ENCODE peak calls at places on chromosome 11, in six cellular contexts. W, U, R, H, X and D are unnamed samples.

GRCh38 chr11:103923473-103923931 is 112.9 kb upstream of the DDI1 start:
- DNase-seq in X (no peak), R (no peak), H (peak), W (no peak), U (no peak), D (no peak)

GRCh38 chr11:116217006-116217405 is 555.8 kb downstream of the BUD13 start:
- DNase-seq in U (peak), R (no peak), W (no peak), H (peak), X (no peak), D (no peak)

GRCh38 chr11:65419773-65420481 is 2.7 kb upstream of the NEAT1 start:
- DNase-seq in W (peak), H (peak), R (peak), U (peak), X (peak), D (peak)

GRCh38 chr11:93921695-93922468 is 71.5 kb upstream of the VSTM5 start:
- DNase-seq in H (peak), W (peak), U (peak), X (no peak), R (peak), D (peak)

GRCh38 chr11:587978-588380 is 11.7 kb downstream of the PHRF1 start:
- DNase-seq in R (no peak), X (no peak), W (no peak), U (peak), H (no peak), D (peak)

GRCh38 chr11:115287266-115287665 is 216.9 kb downstream of the CADM1 start:
- DNase-seq in R (no peak), U (no peak), X (no peak), H (no peak), W (no peak), D (no peak)

GRCh38 chr11:101127699-101128570 is 1.7 kb downstream of the PGR start:
- DNase-seq in R (peak), U (no peak), H (no peak), X (peak), W (peak), D (no peak)

GRCh38 chr11:117703209-117703608 is 93.8 kb downstream of the DSCAML1 start:
- DNase-seq in R (no peak), X (no peak), W (no peak), H (no peak), U (no peak), D (no peak)

GRCh38 chr11:10655227-10655626 is 38.3 kb downstream of the IRAG1 start:
- DNase-seq in R (no peak), W (no peak), X (no peak), U (no peak), H (peak), D (no peak)

GRCh38 chr11:46537121-46537520 is 56.7 kb downstream of the AMBRA1 start:
- DNase-seq in H (no peak), X (no peak), W (no peak), R (no peak), U (peak), D (no peak)

DNA sequence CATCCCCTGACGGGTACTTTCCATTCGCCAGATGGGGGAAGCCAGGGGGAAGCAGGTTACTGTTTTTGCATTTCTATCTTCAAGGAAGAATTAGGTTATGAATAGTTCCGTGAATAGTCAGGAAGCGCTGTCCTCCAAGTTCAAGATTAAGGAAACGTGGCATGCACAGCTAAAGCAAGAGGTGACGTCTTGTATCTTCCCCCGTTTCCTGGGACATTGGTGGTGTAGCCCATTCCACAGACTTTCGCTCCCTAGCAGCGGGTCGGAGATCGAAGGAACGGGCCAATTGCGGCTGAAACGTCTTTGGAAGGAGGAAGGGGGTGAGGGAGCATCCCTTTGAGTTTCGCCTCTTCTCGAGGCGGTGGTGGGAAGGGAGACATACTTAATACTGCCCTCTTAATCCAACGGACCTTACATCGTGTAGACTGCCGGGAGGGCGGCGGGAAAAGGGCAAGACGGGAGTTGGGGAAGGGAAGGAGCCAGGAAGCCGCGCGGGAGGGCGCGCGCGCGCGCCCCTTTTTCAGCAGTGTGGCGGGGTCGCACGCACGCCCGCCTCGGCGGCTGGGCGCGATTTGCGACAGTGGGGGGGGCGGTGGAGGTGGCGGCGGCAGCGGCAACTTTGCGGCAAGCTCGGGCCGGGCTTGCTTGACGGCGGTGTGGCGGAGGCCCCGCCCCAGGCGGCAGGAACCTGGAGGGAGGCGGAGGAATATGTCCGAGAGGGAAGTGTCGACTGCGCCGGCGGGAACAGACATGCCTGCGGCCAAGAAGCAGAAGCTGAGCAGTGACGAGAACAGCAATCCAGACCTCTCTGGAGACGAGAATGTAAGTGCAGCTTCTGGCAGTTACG is at the start of gene EED:
- DNase-seq in R (peak), W (peak), U (peak), H (peak), X (peak), D (peak)
- TF ChIP-seq POLR2A in R (no peak), W (peak), U (peak), H (peak), X (no peak), D (peak)

GRCh38 chr11:120337133-120337895 is 1.1 kb downstream of the ARHGEF12 start:
- DNase-seq in U (no peak), X (peak), H (no peak), W (peak), R (peak), D (no peak)

GRCh38 chr11:120334894-120335462 is 1.2 kb upstream of the ARHGEF12 start:
- DNase-seq in W (peak), H (no peak), X (no peak), R (peak), U (peak), D (peak)

GRCh38 chr11:120336641-120337132 is 474 bp downstream of the ARHGEF12 start:
- DNase-seq in U (peak), R (peak), H (no peak), X (no peak), W (no peak), D (peak)

GRCh38 chr11:120335596-120335927 is 651 bp upstream of the ARHGEF12 start:
- DNase-seq in W (peak), R (no peak), H (no peak), X (no peak), U (peak), D (no peak)

DNA sequence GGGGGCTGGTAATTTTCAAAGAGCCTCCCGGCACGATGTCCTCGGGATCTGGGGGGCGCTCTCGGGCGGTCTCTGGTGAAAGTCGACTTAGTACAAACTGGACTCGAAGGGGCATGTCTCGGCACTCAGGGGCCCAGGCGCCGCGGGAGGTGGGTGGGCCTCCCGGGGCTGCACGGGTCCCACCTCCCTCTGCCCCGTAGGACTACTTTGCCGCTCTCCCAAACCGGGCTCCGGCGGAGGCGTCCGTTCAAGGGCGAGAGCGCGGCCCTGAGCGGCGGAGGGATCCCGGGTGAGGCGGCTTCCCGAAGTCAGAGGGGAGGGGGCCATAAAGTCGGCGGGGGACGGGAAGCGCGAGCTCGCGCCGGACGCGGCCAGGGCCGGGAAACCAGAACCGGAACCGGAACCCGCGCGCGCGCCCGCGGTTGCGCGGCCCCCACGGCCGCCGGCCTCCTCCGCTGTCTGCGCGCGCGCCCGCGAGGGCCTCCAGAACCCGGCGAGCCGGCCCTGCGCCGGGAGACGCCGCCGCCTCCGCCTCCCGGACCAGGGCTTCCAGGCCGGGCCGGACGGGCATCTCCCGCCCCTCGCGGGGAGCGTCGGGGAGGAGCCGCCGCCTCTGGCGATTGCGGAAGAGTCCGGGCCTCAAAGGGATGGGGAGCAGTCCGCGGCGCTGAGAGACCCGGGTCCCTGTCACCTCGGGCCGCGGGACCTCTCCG is at the start of gene ARHGEF12:
- DNase-seq in U (peak), H (peak), R (peak), W (peak), X (peak), D (peak)
- TF ChIP-seq POLR2A in U (peak), H (peak), R (no peak), W (peak), X (peak), D (peak)

GRCh38 chr11:73876424-73877300 is at the start of the genes COA4 and PAAF1:
- DNase-seq in H (peak), U (peak), W (peak), X (peak), R (peak), D (peak)
- TF ChIP-seq POLR2A in H (peak), U (peak), W (peak), X (no peak), R (no peak), D (peak)

DNA sequence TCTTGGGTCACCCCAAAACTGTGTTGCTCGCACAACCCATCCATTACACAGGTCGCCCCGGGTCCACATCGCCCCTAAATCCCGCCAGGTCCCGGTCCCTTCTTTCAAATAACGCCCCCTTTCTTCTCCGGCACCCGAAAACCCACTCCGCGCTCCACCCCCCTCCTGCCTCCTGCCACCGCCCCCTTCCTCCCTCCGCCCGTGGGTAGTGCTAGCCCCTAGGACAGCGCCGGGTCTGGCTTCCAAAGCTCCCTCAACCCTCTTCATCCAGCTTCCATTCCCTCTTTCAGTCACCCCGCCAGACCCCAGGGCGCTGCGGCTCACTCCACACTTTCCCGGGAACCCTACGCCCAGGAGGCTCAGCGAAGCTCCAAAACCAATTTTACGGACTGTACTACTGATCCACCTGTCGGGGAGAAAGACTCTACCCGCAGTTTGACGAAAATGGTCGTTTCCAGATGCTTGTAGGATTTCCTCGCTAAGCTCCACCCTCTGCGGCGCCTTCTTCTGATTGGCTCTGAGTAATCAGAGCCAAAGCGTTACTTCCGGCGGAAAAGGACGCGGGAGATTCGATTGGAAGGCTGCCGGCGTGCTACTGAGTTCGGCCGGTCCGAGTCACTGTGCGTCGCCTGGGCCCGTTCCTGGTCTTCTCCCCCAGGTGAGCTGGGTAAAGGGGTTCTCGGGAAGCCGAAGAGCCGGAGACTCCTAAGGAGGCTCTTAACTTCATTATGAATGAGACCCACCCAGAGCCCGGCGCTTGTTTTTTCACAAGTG is at the start of gene DDIAS:
- DNase-seq in R (peak), W (peak), H (peak), X (peak), U (peak), D (peak)
- TF ChIP-seq POLR2A in R (no peak), W (peak), H (peak), X (peak), U (no peak), D (peak)

DNA sequence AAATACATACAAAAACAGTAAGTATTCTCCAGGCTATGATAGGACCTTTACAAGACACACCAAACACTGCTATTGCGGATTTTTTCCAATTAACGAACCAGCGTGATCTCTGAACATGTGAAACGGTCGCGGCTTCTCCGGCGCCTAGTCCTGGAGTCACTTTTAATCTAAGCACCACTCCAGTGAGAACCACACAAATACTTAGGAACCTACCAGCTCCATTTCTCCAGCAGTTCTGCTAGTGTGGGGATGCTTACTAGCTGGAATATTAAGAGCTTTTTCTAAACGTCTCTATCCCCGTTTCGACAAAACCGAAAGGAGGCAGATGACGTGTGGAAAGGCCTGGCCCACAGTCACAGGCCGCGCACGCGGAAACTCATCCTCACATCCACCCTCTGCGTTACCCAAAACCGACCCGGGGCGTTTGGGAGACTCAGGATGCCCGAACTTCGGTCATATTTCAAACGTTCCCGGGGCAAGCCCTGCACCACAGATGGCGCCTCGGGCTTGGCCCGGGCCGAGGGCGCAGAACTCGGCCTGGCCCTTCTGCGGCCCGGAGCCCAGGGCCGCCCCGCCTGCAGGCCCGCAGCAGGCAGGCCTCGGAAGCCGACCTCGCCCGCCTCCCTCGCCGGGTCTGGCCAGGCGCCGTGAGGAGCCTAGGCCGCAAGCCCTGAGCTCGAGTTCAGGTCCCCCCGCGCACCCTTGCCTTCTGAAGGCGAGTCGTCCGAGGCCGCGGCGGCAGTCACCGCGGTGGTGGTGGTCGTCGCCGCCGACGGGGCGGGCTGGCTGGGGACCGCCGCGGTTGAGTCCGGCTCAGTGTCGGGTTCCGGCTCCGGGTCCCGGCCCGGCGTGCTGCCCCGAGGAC is 546 bp downstream of the FNBP4 start:
- DNase-seq in X (peak), R (peak), W (peak), H (no peak), U (peak), D (peak)
- TF ChIP-seq POLR2A in X (no peak), R (no peak), W (no peak), H (no peak), U (no peak), D (no peak)

DNA sequence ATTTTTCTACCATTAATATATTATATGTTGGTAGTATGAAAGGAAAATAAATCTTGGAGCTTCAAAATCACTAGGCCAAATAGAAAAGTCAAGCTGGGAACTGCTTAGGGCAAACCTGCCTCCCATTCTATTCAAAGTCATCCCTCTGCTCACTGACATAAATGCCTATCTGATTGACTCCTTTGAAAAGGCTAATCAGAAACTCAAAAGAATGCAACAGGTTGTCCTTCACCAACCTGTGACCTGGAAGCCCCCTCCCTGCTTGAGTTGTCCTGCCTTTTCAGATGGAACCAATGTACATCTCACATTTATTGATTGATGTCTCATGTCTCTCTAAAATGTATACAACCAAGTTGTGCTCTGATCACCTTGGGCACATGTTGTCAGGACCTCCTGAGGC is 3.2 kb upstream of the TRIM34 start:
- DNase-seq in R (no peak), H (no peak), X (no peak), W (no peak), U (no peak), D (no peak)
- TF ChIP-seq POLR2A in R (no peak), H (no peak), X (no peak), W (no peak), U (no peak), D (no peak)